ENCODE peak calls at places on chromosomes 2 and 18, in ten cellular contexts. Q is prostate gland; Y is adrenal gland; J is neural progenitor cell; V is right atrium auricular region; O is lung; L is astrocyte of the spinal cord; R is uterus; S is tibial artery; B is CD8-positive, alpha-beta T cell. G is an unnamed sample.

GRCh38 chr2:233982421-233983121 is 65.4 kb downstream of the TRPM8 start:
- DNase-seq in Q (no peak), Y (no peak), J (no peak), V (no peak), O (no peak), L (peak), R (no peak), S (no peak), B (no peak), G (peak)

GRCh38 chr2:49288113-49288710 is 133.9 kb upstream of the FSHR start:
- DNase-seq in Q (peak), Y (no peak), J (no peak), V (no peak), O (no peak), L (no peak), R (no peak), S (no peak), B (no peak), G (no peak)

GRCh38 chr2:80548469-80548868 is 243.9 kb upstream of the LRRTM1 start:
- DNase-seq in Q (peak), Y (no peak), J (no peak), V (no peak), O (no peak), L (no peak), R (no peak), S (no peak), B (no peak), G (no peak)

GRCh38 chr2:36438454-36438977 is 82.9 kb downstream of the CRIM1 start:
- DNase-seq in Q (no peak), Y (no peak), J (no peak), V (no peak), O (no peak), L (peak), R (no peak), S (no peak), B (no peak), G (peak)

GRCh38 chr18:24924066-24924716 is 427.8 kb downstream of the ZNF521 start:
- DNase-seq in Q (no peak), Y (no peak), J (peak), V (no peak), O (no peak), L (no peak), R (no peak), S (no peak), B (no peak), G (no peak)

GRCh38 chr2:138105358-138105757 is 141.1 kb downstream of the HNMT start:
- DNase-seq in Q (no peak), Y (no peak), J (no peak), V (no peak), O (no peak), L (no peak), R (no peak), S (no peak), B (no peak), G (no peak)

GRCh38 chr18:3405713-3406112 is 44.3 kb upstream of the TGIF1 start:
- DNase-seq in Q (no peak), Y (no peak), J (no peak), V (no peak), O (no peak), L (no peak), R (no peak), S (no peak), B (no peak), G (no peak)

GRCh38 chr2:181106229-181106628 is 125.8 kb downstream of the UBE2E3 start:
- DNase-seq in Q (no peak), Y (peak), J (peak), V (no peak), O (no peak), L (peak), R (no peak), S (no peak), B (no peak), G (no peak)

GRCh38 chr2:22382439-22383169 is 1002.4 kb upstream of the KLHL29 start:
- DNase-seq in Q (no peak), Y (no peak), J (peak), V (no peak), O (no peak), L (no peak), R (no peak), S (no peak), B (no peak), G (no peak)

GRCh38 chr2:228469721-228470120 is 288.2 kb upstream of the SPHKAP start:
- DNase-seq in Q (no peak), Y (no peak), J (no peak), V (no peak), O (no peak), L (no peak), R (no peak), S (no peak), B (no peak), G (no peak)

GRCh38 chr2:10389191-10389590 is 58.9 kb downstream of the ODC1 start:
- DNase-seq in Q (no peak), Y (no peak), J (no peak), V (no peak), O (no peak), L (no peak), R (no peak), S (no peak), B (no peak), G (no peak)

GRCh38 chr2:25312958-25313710 is 28.6 kb downstream of the DNMT3A start:
- DNase-seq in Q (no peak), Y (no peak), J (no peak), V (no peak), O (no peak), L (no peak), R (no peak), S (no peak), B (no peak), G (no peak)

GRCh38 chr18:77439888-77440287 is 190.2 kb downstream of the GALR1 start:
- DNase-seq in Q (no peak), Y (no peak), J (no peak), V (no peak), O (no peak), L (no peak), R (no peak), S (no peak), B (no peak), G (no peak)

GRCh38 chr18:6959110-6959509 is 158.5 kb downstream of the LAMA1 start:
- DNase-seq in Q (no peak), Y (no peak), J (no peak), V (no peak), O (no peak), L (no peak), R (no peak), S (no peak), B (no peak), G (no peak)

GRCh38 chr18:9736942-9737813 is 29.1 kb downstream of the RAB31 start:
- DNase-seq in Q (no peak), Y (peak), J (no peak), V (no peak), O (no peak), L (peak), R (no peak), S (no peak), B (no peak), G (no peak)

GRCh38 chr2:174705321-174705720 is 59.0 kb downstream of the CHRNA1 start:
- DNase-seq in Q (no peak), Y (no peak), J (no peak), V (no peak), O (no peak), L (no peak), R (no peak), S (no peak), B (no peak), G (no peak)

GRCh38 chr2:42359894-42360483 is 1.0 kb downstream of the COX7A2L start:
- DNase-seq in Q (no peak), Y (no peak), J (no peak), V (no peak), O (no peak), L (no peak), R (no peak), S (no peak), B (no peak), G (no peak)

GRCh38 chr2:144516981-144517824 is 2.7 kb downstream of the ZEB2 start:
- DNase-seq in Q (no peak), Y (peak), J (peak), V (peak), O (no peak), L (peak), R (peak), S (peak), B (no peak), G (peak)

GRCh38 chr2:29729932-29730331 is 191.5 kb downstream of the ALK start:
- DNase-seq in Q (no peak), Y (no peak), J (no peak), V (no peak), O (no peak), L (no peak), R (no peak), S (no peak), B (no peak), G (no peak)

GRCh38 chr18:62790836-62791772 is 75.8 kb downstream of the PHLPP1 start:
- DNase-seq in Q (no peak), Y (no peak), J (no peak), V (no peak), O (no peak), L (peak), R (no peak), S (no peak), B (no peak), G (no peak)

GRCh38 chr18:58788971-58789797 is 75.5 kb upstream of the ZNF532 start:
- DNase-seq in Q (peak), Y (peak), J (peak), V (peak), O (no peak), L (peak), R (no peak), S (no peak), B (no peak), G (peak)

GRCh38 chr2:86358982-86359381 is 21.6 kb upstream of the REEP1 start:
- DNase-seq in Q (no peak), Y (no peak), J (no peak), V (no peak), O (no peak), L (no peak), R (no peak), S (no peak), B (no peak), G (no peak)

GRCh38 chr2:144466637-144467036 is 53.3 kb downstream of the ZEB2 start:
- DNase-seq in Q (no peak), Y (no peak), J (no peak), V (no peak), O (no peak), L (no peak), R (no peak), S (no peak), B (no peak), G (no peak)

GRCh38 chr2:177242136-177242987 is 22.2 kb downstream of the NFE2L2 start:
- DNase-seq in Q (peak), Y (no peak), J (no peak), V (no peak), O (no peak), L (peak), R (no peak), S (no peak), B (no peak), G (peak)

GRCh38 chr18:51083398-51083797 is 53.4 kb downstream of the SMAD4 start:
- DNase-seq in Q (no peak), Y (no peak), J (no peak), V (no peak), O (no peak), L (no peak), R (no peak), S (no peak), B (no peak), G (no peak)

GRCh38 chr2:238685327-238685709 is 162.6 kb upstream of the TWIST2 start:
- DNase-seq in Q (no peak), Y (peak), J (no peak), V (no peak), O (no peak), L (no peak), R (no peak), S (peak), B (no peak), G (no peak)

GRCh38 chr18:62524443-62525200 is 1.8 kb downstream of the ZCCHC2 start:
- DNase-seq in Q (peak), Y (peak), J (peak), V (no peak), O (peak), L (peak), R (peak), S (peak), B (peak), G (no peak)

GRCh38 chr2:129849559-129850160 is 129.8 kb upstream of the RAB6C start:
- DNase-seq in Q (no peak), Y (no peak), J (peak), V (no peak), O (no peak), L (peak), R (no peak), S (no peak), B (no peak), G (peak)

GRCh38 chr2:150472122-150472899 is 15.2 kb downstream of the RND3 start:
- DNase-seq in Q (no peak), Y (peak), J (no peak), V (peak), O (peak), L (peak), R (peak), S (peak), B (no peak), G (no peak)

GRCh38 chr18:34723143-34723542 is 13.0 kb downstream of the DTNA start:
- DNase-seq in Q (no peak), Y (no peak), J (no peak), V (no peak), O (no peak), L (no peak), R (no peak), S (no peak), B (no peak), G (no peak)
- TF ChIP-seq CTCF in Q (no peak), Y (no peak), J (no peak), V (no peak), O (no peak), L (no peak), R (no peak), S (no peak), B (no peak), G (no peak)

GRCh38 chr2:16709769-16710168 is 44.1 kb upstream of the CYRIA start:
- DNase-seq in Q (no peak), Y (no peak), J (no peak), V (no peak), O (no peak), L (no peak), R (no peak), S (no peak), B (no peak), G (no peak)

GRCh38 chr2:16717477-16717876 is 51.8 kb upstream of the CYRIA start:
- DNase-seq in Q (no peak), Y (no peak), J (no peak), V (no peak), O (no peak), L (no peak), R (no peak), S (no peak), B (no peak), G (no peak)

GRCh38 chr2:16716944-16717343 is 51.3 kb upstream of the CYRIA start:
- DNase-seq in Q (no peak), Y (no peak), J (no peak), V (no peak), O (no peak), L (no peak), R (no peak), S (no peak), B (no peak), G (no peak)

GRCh38 chr2:16716051-16716450 is 50.4 kb upstream of the CYRIA start:
- DNase-seq in Q (no peak), Y (no peak), J (no peak), V (peak), O (no peak), L (no peak), R (no peak), S (no peak), B (no peak), G (no peak)

GRCh38 chr2:16713011-16713423 is 47.4 kb upstream of the CYRIA start:
- DNase-seq in Q (no peak), Y (no peak), J (no peak), V (no peak), O (no peak), L (no peak), R (no peak), S (no peak), B (no peak), G (no peak)
- H3K4me3 ChIP-seq in Q (no peak), Y (no peak), J (no peak), V (no peak), O (no peak), L (no peak), R (no peak), S (no peak), B (no peak), G (no peak)

DNA sequence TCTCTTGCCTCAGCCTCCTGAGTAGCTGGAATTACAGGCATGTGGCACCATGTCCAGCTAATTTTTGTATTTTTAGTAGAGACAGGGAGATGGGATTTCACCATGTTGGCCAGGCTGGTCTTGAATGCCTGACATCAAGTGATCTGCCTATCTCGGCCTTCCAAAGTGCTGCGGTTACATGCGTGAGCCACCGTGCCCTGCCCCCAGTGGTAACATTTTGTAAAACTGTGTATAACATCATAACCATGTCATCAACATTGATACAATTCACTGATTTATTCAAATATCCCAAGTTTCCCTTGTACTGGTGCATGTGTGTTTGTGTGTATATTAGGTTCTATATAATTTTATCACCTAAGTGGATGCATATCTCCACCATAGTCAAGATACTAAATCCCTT is 70.0 kb downstream of the PDCL3 start:
- DNase-seq in Q (no peak), Y (no peak), J (no peak), V (no peak), O (no peak), L (no peak), R (no peak), S (no peak), B (no peak), G (no peak)
- TF ChIP-seq CTCF in Q (no peak), Y (no peak), J (peak), V (no peak), O (no peak), L (no peak), R (no peak), S (no peak), B (no peak), G (no peak)

GRCh38 chr18:55235094-55235461 is 275.8 kb upstream of the CCDC68 start:
- DNase-seq in Q (no peak), Y (no peak), J (no peak), V (no peak), O (no peak), L (no peak), R (no peak), S (no peak), B (no peak), G (no peak)
- H3K4me3 ChIP-seq in Q (no peak), Y (no peak), J (no peak), V (no peak), O (no peak), L (no peak), R (no peak), S (no peak), B (no peak), G (no peak)